ENCODE peak calls at places on chromosomes 13 and 19, in eight cellular contexts. One of them, this sample, is unnamed.
A peak's percentile ranks its signal among the peaks of the same experiment; 100 is the strongest.

GRCh38 chr19:48064509-48064908 is 20.6 kb upstream of the CABP5 start:
- DNase-seq in WTC11: no peak
- DNase-seq in SK-N-SH: no peak
- DNase-seq in A549: no peak
- DNase-seq in K562: no peak
- DNase-seq in GM12878: no peak
- DNase-seq in H1: peak; percentile 23
- DNase-seq in HCT116: no peak
- DNase-seq in this sample: no peak

GRCh38 chr19:46990998-46991676 is 28.5 kb upstream of the NPAS1 start:
- DNase-seq in WTC11: peak; percentile 90
- DNase-seq in SK-N-SH: peak; percentile 85
- DNase-seq in A549: peak; percentile 77
- DNase-seq in K562: peak; percentile 83
- DNase-seq in GM12878: peak; percentile 21
- DNase-seq in H1: peak; percentile 78
- DNase-seq in HCT116: peak; percentile 48
- DNase-seq in this sample: peak; percentile 84

GRCh38 chr19:52691737-52692136 is 43.1 kb downstream of the ZNF611 start:
- DNase-seq in WTC11: no peak
- DNase-seq in SK-N-SH: no peak
- DNase-seq in A549: no peak
- DNase-seq in K562: peak; percentile 6
- DNase-seq in GM12878: peak; percentile 62
- DNase-seq in H1: no peak
- DNase-seq in HCT116: no peak
- DNase-seq in this sample: no peak

GRCh38 chr13:85367887-85368286 is 431.3 kb downstream of the SLITRK6 start:
- DNase-seq in WTC11: no peak
- DNase-seq in SK-N-SH: no peak
- DNase-seq in A549: no peak
- DNase-seq in K562: no peak
- DNase-seq in GM12878: no peak
- DNase-seq in H1: no peak
- DNase-seq in HCT116: no peak
- DNase-seq in this sample: no peak

GRCh38 chr19:1063909-1064660 is 2.9 kb upstream of the ARHGAP45 start:
- DNase-seq in WTC11: peak; percentile 74
- DNase-seq in SK-N-SH: no peak
- DNase-seq in A549: no peak
- DNase-seq in K562: peak; percentile 41
- DNase-seq in GM12878: no peak
- DNase-seq in H1: no peak
- DNase-seq in HCT116: no peak
- DNase-seq in this sample: no peak

GRCh38 chr19:48813123-48813911 is 2.5 kb upstream of the BCAT2 start:
- DNase-seq in WTC11: peak; percentile 57
- DNase-seq in SK-N-SH: peak; percentile 47
- DNase-seq in A549: no peak
- DNase-seq in K562: peak; percentile 13
- DNase-seq in GM12878: no peak
- DNase-seq in H1: no peak
- DNase-seq in HCT116: no peak
- DNase-seq in this sample: peak; percentile 34

GRCh38 chr13:38895075-38895474 is 95.6 kb downstream of the STOML3 start:
- DNase-seq in WTC11: no peak
- DNase-seq in SK-N-SH: no peak
- DNase-seq in A549: no peak
- DNase-seq in K562: no peak
- DNase-seq in GM12878: no peak
- DNase-seq in H1: no peak
- DNase-seq in HCT116: no peak
- DNase-seq in this sample: no peak

GRCh38 chr13:41465965-41466364 is 8.6 kb downstream of the RGCC start:
- DNase-seq in WTC11: no peak
- DNase-seq in SK-N-SH: no peak
- DNase-seq in A549: no peak
- DNase-seq in K562: no peak
- DNase-seq in GM12878: no peak
- DNase-seq in H1: no peak
- DNase-seq in HCT116: no peak
- DNase-seq in this sample: peak; percentile 27

GRCh38 chr19:41364546-41365391 is 820 bp upstream of the B9D2 start:
- DNase-seq in WTC11: no peak
- DNase-seq in SK-N-SH: peak; percentile 3
- DNase-seq in A549: no peak
- DNase-seq in K562: no peak
- DNase-seq in GM12878: no peak
- DNase-seq in H1: no peak
- DNase-seq in HCT116: no peak
- DNase-seq in this sample: peak; percentile 63

GRCh38 chr19:33720691-33721682 is 75.7 kb upstream of the KCTD15 start:
- DNase-seq in WTC11: no peak
- DNase-seq in SK-N-SH: no peak
- DNase-seq in A549: no peak
- DNase-seq in K562: peak; percentile 22
- DNase-seq in GM12878: no peak
- DNase-seq in H1: no peak
- DNase-seq in HCT116: no peak
- DNase-seq in this sample: no peak

GRCh38 chr19:45195764-45196163 is 17.2 kb downstream of the BLOC1S3 start:
- DNase-seq in WTC11: no peak
- DNase-seq in SK-N-SH: no peak
- DNase-seq in A549: no peak
- DNase-seq in K562: no peak
- DNase-seq in GM12878: no peak
- DNase-seq in H1: no peak
- DNase-seq in HCT116: no peak
- DNase-seq in this sample: no peak

GRCh38 chr13:99012539-99012938 is 34.7 kb upstream of the DOCK9 start:
- DNase-seq in WTC11: no peak
- DNase-seq in SK-N-SH: no peak
- DNase-seq in A549: no peak
- DNase-seq in K562: no peak
- DNase-seq in GM12878: no peak
- DNase-seq in H1: no peak
- DNase-seq in HCT116: no peak
- DNase-seq in this sample: no peak

GRCh38 chr19:35002037-35002535 is 2.0 kb downstream of the GRAMD1A start:
- DNase-seq in WTC11: no peak
- DNase-seq in SK-N-SH: peak; percentile 19
- DNase-seq in A549: no peak
- DNase-seq in K562: no peak
- DNase-seq in GM12878: no peak
- DNase-seq in H1: no peak
- DNase-seq in HCT116: no peak
- DNase-seq in this sample: no peak

GRCh38 chr19:39951686-39952085 is 17.3 kb upstream of the FCGBP start:
- DNase-seq in WTC11: no peak
- DNase-seq in SK-N-SH: no peak
- DNase-seq in A549: peak; percentile 89
- DNase-seq in K562: no peak
- DNase-seq in GM12878: no peak
- DNase-seq in H1: no peak
- DNase-seq in HCT116: no peak
- DNase-seq in this sample: peak; percentile 59

GRCh38 chr19:48935864-48936263 is 2.4 kb downstream of the DHDH start:
- DNase-seq in WTC11: no peak
- DNase-seq in SK-N-SH: no peak
- DNase-seq in A549: no peak
- DNase-seq in K562: peak; percentile 48
- DNase-seq in GM12878: no peak
- DNase-seq in H1: no peak
- DNase-seq in HCT116: no peak
- DNase-seq in this sample: no peak

DNA sequence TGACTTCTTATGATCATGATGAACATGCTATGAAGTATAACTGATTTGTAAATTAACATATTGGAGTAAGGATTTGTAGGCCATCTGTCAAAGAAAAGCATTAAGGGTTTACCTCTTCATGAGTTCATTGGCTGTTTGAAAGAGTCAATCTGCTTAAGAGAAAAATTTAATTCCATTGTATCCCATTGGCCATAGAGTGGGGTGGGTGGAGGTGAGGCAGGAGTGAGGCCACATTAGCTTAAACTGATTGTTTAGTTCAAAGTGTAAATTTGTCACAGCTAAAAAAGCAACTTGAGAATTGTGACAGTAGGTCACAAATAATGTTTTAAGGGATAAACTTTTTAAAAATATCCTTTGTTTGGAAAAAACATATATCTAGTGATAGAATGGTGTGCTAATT is 11.4 kb downstream of the GPR180 start:
- DNase-seq in WTC11: no peak
- DNase-seq in SK-N-SH: no peak
- DNase-seq in A549: no peak
- DNase-seq in K562: no peak
- DNase-seq in GM12878: no peak
- DNase-seq in H1: no peak
- DNase-seq in HCT116: no peak
- DNase-seq in this sample: no peak
- TF ChIP-seq MAX in WTC11: no peak
- TF ChIP-seq MAX in SK-N-SH: no peak
- TF ChIP-seq MAX in A549: no peak
- TF ChIP-seq MAX in K562: no peak
- TF ChIP-seq MAX in GM12878: no peak
- TF ChIP-seq MAX in H1: no peak
- TF ChIP-seq MAX in HCT116: no peak
- TF ChIP-seq MAX in this sample: no peak

GRCh38 chr19:3531716-3532115 is 7.3 kb upstream of the TEKTIP1 start:
- DNase-seq in WTC11: no peak
- DNase-seq in SK-N-SH: no peak
- DNase-seq in A549: no peak
- DNase-seq in K562: no peak
- DNase-seq in GM12878: no peak
- DNase-seq in H1: no peak
- DNase-seq in HCT116: no peak
- DNase-seq in this sample: no peak
- TF ChIP-seq MAX in WTC11: no peak
- TF ChIP-seq MAX in SK-N-SH: no peak
- TF ChIP-seq MAX in A549: no peak
- TF ChIP-seq MAX in K562: no peak
- TF ChIP-seq MAX in GM12878: no peak
- TF ChIP-seq MAX in H1: no peak
- TF ChIP-seq MAX in HCT116: no peak
- TF ChIP-seq MAX in this sample: no peak

GRCh38 chr13:27374650-27375049 is 49.8 kb upstream of the GTF3A start:
- DNase-seq in WTC11: peak; percentile 66
- DNase-seq in SK-N-SH: peak; percentile 75
- DNase-seq in A549: peak; percentile 76
- DNase-seq in K562: peak; percentile 64
- DNase-seq in GM12878: no peak
- DNase-seq in H1: no peak
- DNase-seq in HCT116: peak; percentile 85
- DNase-seq in this sample: peak; percentile 81

GRCh38 chr13:27374126-27374613 is 50.2 kb upstream of the GTF3A start:
- DNase-seq in WTC11: no peak
- DNase-seq in SK-N-SH: no peak
- DNase-seq in A549: no peak
- DNase-seq in K562: no peak
- DNase-seq in GM12878: no peak
- DNase-seq in H1: no peak
- DNase-seq in HCT116: no peak
- DNase-seq in this sample: no peak

GRCh38 chr13:27371932-27372331 is 52.5 kb upstream of the GTF3A start:
- DNase-seq in WTC11: no peak
- DNase-seq in SK-N-SH: no peak
- DNase-seq in A549: no peak
- DNase-seq in K562: no peak
- DNase-seq in GM12878: no peak
- DNase-seq in H1: no peak
- DNase-seq in HCT116: no peak
- DNase-seq in this sample: no peak

GRCh38 chr13:27370305-27370853 is 54.0 kb upstream of the GTF3A start:
- DNase-seq in WTC11: no peak
- DNase-seq in SK-N-SH: no peak
- DNase-seq in A549: no peak
- DNase-seq in K562: no peak
- DNase-seq in GM12878: no peak
- DNase-seq in H1: no peak
- DNase-seq in HCT116: no peak
- DNase-seq in this sample: peak; percentile 27

DNA sequence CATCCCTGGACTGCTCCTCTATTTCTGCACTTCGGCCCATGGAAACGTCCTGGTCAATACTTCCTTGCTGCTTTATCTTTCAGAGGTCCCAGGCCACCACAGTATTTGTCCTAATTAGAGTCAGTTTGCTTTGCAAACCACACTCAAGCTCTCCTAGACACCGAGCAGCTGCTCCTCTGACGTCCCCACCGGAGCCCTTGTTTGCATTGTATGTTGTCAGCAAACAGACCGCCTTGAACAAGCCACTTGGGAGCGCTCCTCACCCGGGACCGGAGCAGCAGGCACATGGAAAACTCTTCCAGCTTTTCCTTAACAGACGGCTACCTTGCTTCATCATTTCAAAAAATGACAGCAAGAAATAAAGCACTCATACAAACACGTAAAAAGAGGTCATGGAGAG is 51.5 kb upstream of the GTF3A start:
- DNase-seq in WTC11: peak; percentile 41
- DNase-seq in SK-N-SH: no peak
- DNase-seq in A549: no peak
- DNase-seq in K562: no peak
- DNase-seq in GM12878: no peak
- DNase-seq in H1: no peak
- DNase-seq in HCT116: no peak
- DNase-seq in this sample: no peak
- TF ChIP-seq MAX in WTC11: no peak
- TF ChIP-seq MAX in SK-N-SH: no peak
- TF ChIP-seq MAX in A549: no peak
- TF ChIP-seq MAX in K562: no peak
- TF ChIP-seq MAX in GM12878: no peak
- TF ChIP-seq MAX in H1: no peak
- TF ChIP-seq MAX in HCT116: no peak
- TF ChIP-seq MAX in this sample: no peak

DNA sequence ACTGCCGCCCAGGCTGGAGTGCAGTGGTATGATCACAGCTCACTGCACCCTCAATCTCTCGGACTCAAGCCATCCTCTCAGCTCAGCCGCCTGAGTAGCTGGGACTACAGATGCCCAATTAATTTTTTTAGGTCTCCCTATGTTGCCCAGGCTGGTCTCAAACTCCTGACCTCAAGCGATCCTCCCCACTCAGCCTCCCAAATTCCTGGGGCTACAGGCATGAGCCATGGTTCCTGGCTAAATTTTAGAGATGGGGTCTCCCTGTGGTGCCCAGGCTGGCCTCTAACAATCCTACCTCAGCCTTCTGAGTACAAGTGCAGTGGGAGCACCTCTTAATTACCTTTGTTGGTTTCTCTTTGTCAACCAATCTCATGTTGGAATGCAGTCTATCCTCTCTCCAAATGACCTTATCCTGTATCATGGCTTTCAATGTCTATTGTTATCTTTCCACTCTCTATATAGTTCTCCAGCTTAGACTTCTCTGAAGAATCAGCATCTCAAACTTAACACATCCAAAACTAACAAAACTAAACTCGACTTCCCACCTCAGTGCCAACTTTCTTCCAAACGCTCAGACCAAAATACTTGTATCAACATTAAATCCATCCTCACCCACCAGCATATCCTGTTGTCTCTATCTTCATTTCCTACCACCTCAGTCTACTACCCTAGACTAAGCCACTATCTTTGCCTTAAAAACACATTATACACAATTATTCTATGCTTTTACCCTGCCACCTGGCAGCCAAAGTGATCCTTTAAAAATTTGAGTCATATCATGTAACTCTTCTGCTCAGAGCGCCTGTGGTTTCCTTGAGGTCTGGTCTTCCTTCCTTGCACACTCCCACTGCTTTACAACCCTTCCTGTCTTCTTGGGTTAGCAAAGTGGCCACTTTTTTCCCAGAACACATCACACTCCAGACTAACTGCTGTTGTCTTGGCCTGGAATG is 6.7 kb downstream of the TPT1 start:
- DNase-seq in WTC11: no peak
- DNase-seq in SK-N-SH: no peak
- DNase-seq in A549: no peak
- DNase-seq in K562: no peak
- DNase-seq in GM12878: no peak
- DNase-seq in H1: no peak
- DNase-seq in HCT116: no peak
- DNase-seq in this sample: peak; percentile 88
- TF ChIP-seq MAX in WTC11: no peak
- TF ChIP-seq MAX in SK-N-SH: no peak
- TF ChIP-seq MAX in A549: no peak
- TF ChIP-seq MAX in K562: no peak
- TF ChIP-seq MAX in GM12878: no peak
- TF ChIP-seq MAX in H1: no peak
- TF ChIP-seq MAX in HCT116: no peak
- TF ChIP-seq MAX in this sample: peak; percentile 67

This sample was measured in NB4.